ENCODE peak calls at places on chromosomes 16 and 17, in seven cellular contexts. E, Q, T, D, B, H and O are unnamed samples.

GRCh38 chr16:87854907-87855683 is 14.2 kb downstream of the SLC7A5 start:
- DNase-seq in B (no peak), D (no peak), Q (no peak), H (no peak), T (no peak), E (no peak), O (no peak)

GRCh38 chr16:191783-192294 is 11.6 kb downstream of the HBQ1 start:
- DNase-seq in H (no peak), E (no peak), D (no peak), Q (no peak), B (no peak), T (no peak), O (peak; percentile 9)

GRCh38 chr17:683499-684254 is 31.0 kb downstream of the VPS53 start:
- DNase-seq in H (no peak), E (no peak), B (no peak), Q (no peak), T (no peak), D (no peak), O (no peak)

GRCh38 chr16:84482001-84482891 is 22.2 kb downstream of the MEAK7 start:
- DNase-seq in D (no peak), H (peak; percentile 5), E (no peak), Q (no peak), B (no peak), T (no peak), O (no peak)

GRCh38 chr16:4232541-4233386 is 9.1 kb downstream of the SRL start:
- DNase-seq in Q (no peak), H (no peak), E (no peak), B (no peak), D (no peak), T (no peak), O (no peak)

GRCh38 chr17:10737168-10737622 is 7.4 kb upstream of the TMEM220 start:
- DNase-seq in B (no peak), E (peak; percentile 73), H (peak; percentile 60), T (peak; percentile 4), Q (no peak), D (no peak), O (peak; percentile 79)

GRCh38 chr16:88769617-88770458 is 15.2 kb downstream of the PIEZO1 start:
- DNase-seq in Q (peak; percentile 89), T (no peak), E (no peak), B (no peak), D (no peak), H (peak; percentile 78), O (peak; percentile 65)

GRCh38 chr17:81930142-81931125 is 2.9 kb upstream of the MAFG start:
- DNase-seq in D (no peak), T (no peak), E (no peak), Q (no peak), H (no peak), B (no peak), O (peak; percentile 32)

GRCh38 chr17:77423589-77424451 is 283.1 kb downstream of the SEC14L1 start:
- DNase-seq in D (peak; percentile 67), E (peak; percentile 99), T (no peak), H (no peak), Q (no peak), B (peak; percentile 74), O (peak; percentile 96)

GRCh38 chr17:31571124-31571892 is 179.8 kb downstream of the RAB11FIP4 start:
- DNase-seq in H (no peak), E (peak; percentile 100), D (peak; percentile 77), B (no peak), Q (no peak), T (no peak), O (peak; percentile 98)

GRCh38 chr16:57469917-57470470 is 7.5 kb downstream of the POLR2C start:
- DNase-seq in D (no peak), H (no peak), Q (no peak), T (no peak), E (no peak), B (no peak), O (no peak)

GRCh38 chr17:74280093-74280513 is 6.1 kb downstream of the DNAI2 start:
- DNase-seq in E (no peak), H (no peak), B (no peak), Q (peak; percentile 48), T (no peak), D (no peak), O (no peak)